ENCODE peak calls at places on chromosomes 7 and 10, in ten cellular contexts. I, V, L, Z, N, D, H, A, X and B are unnamed samples.

GRCh38 chr7:34058791-34059550 is 153.6 kb downstream of the BMPER start:
- DNase-seq in I (no peak), V (no peak), L (no peak), Z (no peak), N (no peak), D (no peak), H (peak; percentile 39), A (peak; percentile 35), X (peak; percentile 24), B (peak; percentile 62)

GRCh38 chr10:77939561-77940001 is 13.0 kb upstream of the DLG5 start:
- DNase-seq in I (peak; percentile 94), V (no peak), L (peak; percentile 49), Z (peak; percentile 41), N (peak; percentile 53), D (peak; percentile 46), H (peak; percentile 90), A (no peak), X (peak; percentile 82), B (peak; percentile 69)

GRCh38 chr7:92461027-92462003 is 14.0 kb downstream of the GATAD1 start:
- DNase-seq in I (peak; percentile 63), V (no peak), L (no peak), Z (no peak), N (peak; percentile 33), D (peak; percentile 25), H (peak; percentile 64), A (peak; percentile 78), X (peak; percentile 49), B (peak; percentile 12)

GRCh38 chr10:61621538-61622150 is 41.1 kb upstream of the CABCOCO1 start:
- DNase-seq in I (no peak), V (no peak), L (no peak), Z (no peak), N (no peak), D (no peak), H (peak; percentile 24), A (no peak), X (peak; percentile 32), B (no peak)

GRCh38 chr7:64706625-64707292 is 40.8 kb downstream of the ZNF107 start:
- DNase-seq in I (no peak), V (no peak), L (no peak), Z (no peak), N (no peak), D (no peak), H (no peak), A (no peak), X (no peak), B (no peak)

GRCh38 chr7:33087356-33087755 is 21.8 kb downstream of the RP9 start:
- DNase-seq in I (no peak), V (no peak), L (no peak), Z (no peak), N (no peak), D (no peak), H (no peak), A (no peak), X (no peak), B (no peak)

GRCh38 chr7:1979591-1980560 is 252.9 kb downstream of the MAD1L1 start:
- DNase-seq in I (no peak), V (no peak), L (peak; percentile 30), Z (no peak), N (no peak), D (peak; percentile 53), H (no peak), A (peak; percentile 47), X (no peak), B (no peak)

GRCh38 chr7:156791241-156791640 is 101.7 kb downstream of the LMBR1 start:
- DNase-seq in I (no peak), V (no peak), L (no peak), Z (no peak), N (no peak), D (no peak), H (no peak), A (no peak), X (no peak), B (no peak)

GRCh38 chr10:21926949-21927348 is 76.6 kb downstream of the DNAJC1 start:
- DNase-seq in I (peak; percentile 97), V (peak; percentile 92), L (no peak), Z (no peak), N (peak; percentile 97), D (no peak), H (peak; percentile 98), A (no peak), X (no peak), B (peak; percentile 89)

GRCh38 chr10:67553266-67553665 is 142.7 kb downstream of the CTNNA3 start:
- DNase-seq in I (no peak), V (no peak), L (no peak), Z (no peak), N (no peak), D (no peak), H (no peak), A (no peak), X (no peak), B (no peak)

GRCh38 chr10:77532068-77532467 is 105.5 kb downstream of the KCNMA1 start:
- DNase-seq in I (peak; percentile 77), V (peak; percentile 48), L (no peak), Z (no peak), N (peak; percentile 86), D (no peak), H (peak; percentile 65), A (no peak), X (no peak), B (peak; percentile 90)

GRCh38 chr10:34701194-34701593 is 113.9 kb downstream of the PARD3 start:
- DNase-seq in I (no peak), V (no peak), L (no peak), Z (no peak), N (no peak), D (no peak), H (no peak), A (no peak), X (no peak), B (no peak)

GRCh38 chr7:113161050-113161449 is 42.7 kb upstream of the SMIM30 start:
- DNase-seq in I (no peak), V (no peak), L (no peak), Z (no peak), N (no peak), D (no peak), H (no peak), A (no peak), X (no peak), B (no peak)

GRCh38 chr7:113154128-113154527 is 35.8 kb upstream of the SMIM30 start:
- DNase-seq in I (no peak), V (no peak), L (no peak), Z (no peak), N (no peak), D (no peak), H (no peak), A (no peak), X (no peak), B (no peak)

GRCh38 chr7:113159746-113160339 is 41.5 kb upstream of the SMIM30 start:
- DNase-seq in I (peak; percentile 56), V (no peak), L (no peak), Z (no peak), N (peak; percentile 25), D (no peak), H (peak; percentile 53), A (peak; percentile 85), X (peak; percentile 19), B (peak; percentile 46)
- TF ChIP-seq CTCF in I (peak; percentile 80), V (peak; percentile 82), L (peak; percentile 36), Z (peak; percentile 56), N (peak; percentile 82), D (peak; percentile 54), H (peak; percentile 80), A (peak; percentile 77), X (peak; percentile 44), B (peak; percentile 82)

GRCh38 chr10:14560794-14561765 is 213.6 kb downstream of the FAM107B start:
- DNase-seq in I (no peak), V (no peak), L (no peak), Z (no peak), N (no peak), D (no peak), H (no peak), A (no peak), X (no peak), B (no peak)
- H3K4me3 ChIP-seq in I (no peak overlapping the region), V (no peak overlapping the region), L (no peak overlapping the region), Z (no peak overlapping the region), N (no peak overlapping the region), D (no peak overlapping the region), H (no peak overlapping the region), A (no peak overlapping the region), X (no peak overlapping the region), B (no peak overlapping the region)

GRCh38 chr10:118835682-118836326 is 81.0 kb upstream of the CACUL1 start:
- DNase-seq in I (no peak), V (peak; percentile 18), L (no peak), Z (no peak), N (peak; percentile 57), D (peak; percentile 67), H (peak; percentile 40), A (no peak), X (no peak), B (no peak)
- TF ChIP-seq CTCF in I (no peak), V (peak; percentile 16), L (no peak), Z (no peak), N (no peak), D (no peak), H (no peak), A (no peak), X (no peak), B (no peak)

GRCh38 chr7:36154255-36155212 is 1.5 kb downstream of the EEPD1 start:
- DNase-seq in I (no peak), V (no peak), L (peak; percentile 39), Z (peak; percentile 23), N (no peak), D (no peak), H (no peak), A (peak; percentile 8), X (no peak), B (peak; percentile 18)
- H3K4me3 ChIP-seq in I (peak overlapping the region; percentile 72), V (peak overlapping the region; percentile 72), L (peak overlapping the region; percentile 65), Z (peak overlapping the region; percentile 85), N (no peak overlapping the region), D (no peak overlapping the region), H (no peak overlapping the region), A (peak overlapping the region; percentile 93), X (peak overlapping the region; percentile 93), B (peak overlapping the region; percentile 88)

DNA sequence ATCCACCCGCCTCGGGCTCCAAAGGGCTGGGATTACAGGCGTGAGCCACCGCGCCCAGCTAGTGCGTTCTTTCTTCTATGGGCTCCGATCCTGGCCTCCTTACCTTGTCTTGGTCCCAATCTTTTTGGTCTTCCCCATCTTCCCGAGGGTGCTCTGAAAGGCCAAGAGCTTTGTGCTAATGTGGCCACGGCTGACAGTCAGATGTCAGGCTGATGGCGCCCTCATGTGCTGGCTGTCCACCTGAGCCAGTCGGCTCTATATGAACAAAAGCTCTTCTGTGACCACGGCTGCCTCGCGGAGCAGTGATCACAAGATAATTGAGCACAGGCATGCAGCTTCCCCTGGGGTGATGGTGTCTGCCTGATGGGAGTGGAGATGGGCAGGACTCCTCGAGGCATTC is 11.0 kb upstream of the AHCYL2 start:
- DNase-seq in I (no peak), V (no peak), L (peak; percentile 21), Z (no peak), N (no peak), D (no peak), H (no peak), A (peak; percentile 80), X (no peak), B (no peak)
- TF ChIP-seq CTCF in I (no peak), V (no peak), L (no peak), Z (no peak), N (no peak), D (no peak), H (no peak), A (peak; percentile 61), X (no peak), B (no peak)